ENCODE peak calls at places on chromosomes 5 and 9, in nine cellular contexts. V, K, H, N, L, X, E, U and A are unnamed samples.

GRCh38 chr5:26868504-26868903 is 169.9 kb downstream of the CDH9 start:
- DNase-seq in L (no peak), E (no peak), V (no peak), K (no peak), H (no peak), X (no peak), N (no peak), U (no peak), A (no peak)

GRCh38 chr9:98994226-98995058 is 50.7 kb downstream of the COL15A1 start:
- DNase-seq in K (no peak), V (no peak), E (no peak), H (no peak), X (no peak), L (no peak), N (no peak), U (no peak), A (peak)

GRCh38 chr5:98110791-98111190 is 662.7 kb upstream of the RGMB start:
- DNase-seq in K (no peak), X (no peak), N (no peak), U (no peak), L (no peak), H (no peak), V (no peak), E (no peak), A (no peak)

GRCh38 chr5:37789991-37790390 is 49.9 kb downstream of the GDNF start:
- DNase-seq in X (no peak), H (no peak), K (no peak), L (no peak), V (no peak), N (no peak), U (no peak), E (no peak), A (peak)

GRCh38 chr9:103798620-103799019 is 295.5 kb upstream of the SMC2 start:
- DNase-seq in L (no peak), U (no peak), V (no peak), K (no peak), E (peak), N (no peak), X (no peak), H (peak), A (peak)

GRCh38 chr5:93884254-93884653 is 142.9 kb upstream of the POU5F2 start:
- DNase-seq in E (no peak), X (no peak), N (no peak), L (no peak), V (no peak), H (no peak), U (no peak), K (no peak), A (no peak)

GRCh38 chr5:1161108-1161831 is 40.1 kb upstream of the SLC6A19 start:
- DNase-seq in V (no peak), U (peak), E (no peak), X (peak), L (no peak), N (peak), H (no peak), K (no peak), A (peak)

GRCh38 chr5:36653046-36653445 is 46.6 kb downstream of the SLC1A3 start:
- DNase-seq in X (no peak), K (no peak), E (no peak), V (no peak), L (no peak), U (no peak), H (no peak), N (no peak), A (no peak)

GRCh38 chr9:7192266-7192665 is 434.5 kb downstream of the KDM4C start:
- DNase-seq in E (no peak), K (no peak), U (no peak), L (no peak), H (no peak), V (no peak), N (no peak), X (no peak), A (no peak)

GRCh38 chr9:121876212-121876611 is 216.9 kb downstream of the TTLL11 start:
- DNase-seq in V (no peak), K (no peak), L (no peak), U (no peak), E (no peak), X (no peak), N (no peak), H (no peak), A (no peak)

DNA sequence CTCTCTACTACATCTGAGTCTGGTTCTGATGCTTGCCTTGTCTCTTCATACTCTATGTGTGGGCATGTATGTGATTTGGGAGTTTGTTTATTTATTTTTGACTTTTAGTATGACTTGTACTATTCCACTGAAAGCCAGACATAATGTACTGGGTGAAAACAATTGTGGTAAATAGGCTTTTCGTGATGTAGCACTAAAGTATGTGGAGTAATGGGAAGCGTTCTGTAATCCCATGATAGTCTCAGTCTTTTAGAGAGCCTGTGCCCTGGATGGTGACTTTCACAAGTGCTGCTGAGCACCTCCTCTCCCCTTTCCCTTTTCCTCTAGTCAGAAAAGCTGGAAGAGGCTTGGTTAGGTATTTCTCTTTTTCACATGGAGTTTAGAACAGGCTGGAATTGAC is 85.8 kb upstream of the S1PR3 start:
- DNase-seq in H (no peak), E (no peak), V (no peak), N (no peak), U (no peak), L (no peak), K (no peak), X (no peak), A (no peak)
- TF ChIP-seq CTCF in H (no peak), E (no peak), V (no peak), N (no peak), U (no peak), L (no peak), K (no peak), X (no peak), A (no peak)

DNA sequence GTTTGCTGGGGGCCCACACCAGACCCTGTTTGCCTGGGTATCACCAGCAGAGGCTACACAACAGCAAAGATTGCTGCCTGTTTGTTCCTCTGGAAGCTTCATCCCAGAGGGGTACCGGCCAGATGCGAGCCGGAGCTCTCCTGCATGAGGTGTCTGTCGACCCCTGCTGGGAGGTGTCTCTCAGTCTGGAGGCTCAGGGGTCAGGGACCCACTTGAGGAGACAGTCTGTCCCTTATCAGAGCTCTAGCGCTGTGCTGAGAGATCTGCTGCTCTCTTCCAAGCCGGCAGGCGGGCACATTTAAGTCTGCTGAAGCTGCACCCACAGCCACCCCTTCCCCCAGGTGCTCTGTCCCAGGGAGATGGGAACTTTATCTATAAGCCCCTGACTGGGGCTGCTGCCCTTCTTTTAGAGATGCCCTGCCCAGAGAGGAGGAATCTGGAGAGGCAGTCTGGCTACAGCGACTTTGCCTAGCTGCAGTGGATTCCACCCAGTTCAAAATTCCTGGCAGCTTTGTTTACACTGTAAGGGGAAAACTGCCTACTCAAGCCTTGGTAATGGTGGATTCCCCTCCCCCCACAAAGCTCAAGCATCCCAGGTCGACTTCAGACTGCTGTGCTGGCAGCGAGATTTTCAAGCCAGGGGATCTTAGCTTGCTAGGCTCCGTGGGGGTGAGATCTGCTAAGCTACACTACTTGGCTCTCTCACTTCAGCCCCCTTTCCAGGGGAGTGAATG is 206.0 kb upstream of the TLX3 start:
- DNase-seq in V (no peak), H (no peak), U (no peak), N (no peak), K (no peak), E (no peak), L (no peak), X (no peak), A (no peak)
- H3K4me3 ChIP-seq in V (no peak), H (no peak), U (no peak), N (no peak), K (no peak), E (no peak), L (no peak), X (no peak), A (no peak)

DNA sequence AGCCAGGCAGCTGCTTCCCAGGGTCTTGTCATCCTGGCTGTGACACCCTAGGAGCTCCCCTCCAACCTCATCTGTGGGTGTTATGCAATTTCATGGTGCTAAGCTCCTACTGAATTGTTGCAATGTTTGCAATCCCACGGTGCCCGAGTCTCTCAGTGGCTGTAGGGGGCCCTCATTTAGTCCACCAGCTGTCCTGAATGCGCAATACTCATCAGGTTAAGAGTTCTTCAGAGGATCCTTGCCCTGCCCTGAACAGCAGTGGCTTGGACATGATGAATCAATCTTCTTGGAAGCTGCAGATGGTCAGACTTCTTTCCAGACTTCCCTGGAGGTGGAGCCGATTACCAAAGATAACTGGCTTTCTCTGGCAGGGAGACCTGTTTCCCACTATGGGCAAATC is 584.1 kb downstream of the CCDC171 start:
- DNase-seq in E (no peak), X (no peak), H (peak), L (peak), N (no peak), K (peak), U (no peak), V (no peak), A (peak)
- TF ChIP-seq CTCF in E (no peak), X (no peak), H (no peak), L (no peak), N (no peak), K (no peak), U (no peak), V (no peak), A (peak)

DNA sequence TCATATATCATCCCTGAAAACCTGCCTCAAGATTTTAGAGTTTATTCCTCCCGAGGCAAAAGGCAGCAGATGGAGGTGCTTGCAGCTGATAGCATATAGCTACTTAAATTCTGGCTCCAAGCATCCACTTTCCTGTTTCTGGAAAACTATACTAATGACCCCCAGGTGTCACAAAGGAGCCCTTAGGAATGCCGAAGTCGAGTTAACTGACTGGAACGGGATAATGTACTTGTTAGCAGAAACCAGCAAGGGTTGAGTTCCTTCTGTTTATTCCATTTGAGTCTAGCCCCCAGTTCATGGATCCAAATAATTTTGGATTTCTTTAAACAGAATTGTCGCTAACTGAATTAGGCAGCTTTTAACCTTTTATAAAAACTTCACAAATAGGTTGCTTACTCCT is 44.5 kb downstream of the PTTG1 start:
- DNase-seq in K (no peak), L (no peak), N (no peak), U (no peak), V (no peak), X (no peak), H (no peak), E (no peak), A (no peak)
- H3K4me3 ChIP-seq in K (no peak), L (no peak), N (no peak), U (no peak), V (no peak), X (no peak), H (no peak), E (peak), A (no peak)

GRCh38 chr5:79536193-79536906 is 22.4 kb upstream of the HOMER1 start:
- DNase-seq in V (no peak), N (no peak), E (no peak), U (no peak), L (no peak), X (no peak), H (no peak), K (no peak), A (no peak)

GRCh38 chr5:79540939-79541338 is 27.0 kb upstream of the HOMER1 start:
- DNase-seq in L (no peak), V (no peak), N (no peak), E (no peak), U (no peak), H (no peak), X (no peak), K (no peak), A (no peak)

GRCh38 chr5:79535477-79536192 is 21.7 kb upstream of the HOMER1 start:
- DNase-seq in E (no peak), X (no peak), U (no peak), V (no peak), K (no peak), N (no peak), L (no peak), H (no peak), A (no peak)
- TF ChIP-seq CTCF in E (peak), X (no peak), U (peak), V (no peak), K (no peak), N (no peak), L (no peak), H (no peak), A (peak)

DNA sequence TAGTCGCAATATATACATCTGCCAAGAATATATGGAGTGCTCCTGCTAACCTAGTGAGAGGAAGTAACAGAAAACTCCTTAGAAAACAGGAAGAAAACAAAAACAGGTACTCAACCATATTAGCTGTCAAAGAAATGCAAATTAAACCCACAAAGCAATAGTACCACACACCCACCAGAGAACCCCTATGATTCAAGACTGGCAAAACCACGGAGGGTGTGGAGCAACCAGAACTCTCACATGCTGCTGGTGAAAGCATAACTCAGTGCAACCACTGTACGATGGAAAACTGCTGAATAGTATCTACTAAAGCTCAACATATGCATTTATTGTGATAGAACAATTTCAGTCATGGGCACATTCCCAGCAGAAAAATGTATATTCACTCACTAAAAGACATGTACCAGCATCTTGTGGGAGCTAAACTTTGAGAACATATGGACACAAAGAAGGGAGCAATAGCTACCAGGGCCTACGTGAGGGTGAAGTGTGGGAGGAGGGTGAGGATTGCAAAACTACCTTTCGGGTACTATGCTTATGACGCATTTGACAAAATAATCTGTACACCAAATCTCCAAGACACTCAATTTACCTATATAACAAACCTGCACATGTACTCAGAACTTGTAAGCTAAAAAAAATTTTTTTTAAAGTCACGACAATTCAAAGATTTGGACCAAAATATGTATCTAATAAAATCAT is 34.0 kb downstream of the PTPN3 start:
- DNase-seq in N (no peak), U (no peak), H (peak), L (no peak), E (peak), X (no peak), V (no peak), K (no peak), A (no peak)
- H3K4me3 ChIP-seq in N (no peak), U (no peak), H (no peak), L (no peak), E (no peak), X (no peak), V (no peak), K (no peak), A (no peak)

GRCh38 chr9:137294684-137295312 is 7.3 kb downstream of the NRARP start:
- DNase-seq in L (no peak), H (peak), U (no peak), E (no peak), V (no peak), K (no peak), N (no peak), X (no peak), A (peak)

GRCh38 chr9:137297060-137297664 is 4.9 kb downstream of the NRARP start:
- DNase-seq in V (no peak), H (no peak), L (no peak), U (no peak), X (no peak), E (no peak), N (peak), K (no peak), A (no peak)

GRCh38 chr9:137296214-137297059 is 5.6 kb downstream of the NRARP start:
- DNase-seq in U (no peak), X (no peak), V (no peak), H (no peak), K (peak), N (peak), L (no peak), E (no peak), A (peak)

GRCh38 chr9:137294091-137294683 is 7.9 kb downstream of the NRARP start:
- DNase-seq in L (no peak), K (peak), V (peak), X (no peak), U (peak), E (no peak), N (peak), H (peak), A (peak)

GRCh38 chr9:137295313-137296213 is 6.5 kb downstream of the NRARP start:
- DNase-seq in V (no peak), U (peak), N (peak), E (no peak), K (peak), H (peak), L (no peak), X (no peak), A (peak)
- TF ChIP-seq CTCF in V (peak), U (peak), N (peak), E (peak), K (peak), H (peak), L (peak), X (no peak), A (no peak)

GRCh38 chr9:69325409-69326212 is 596 bp downstream of the ENTREP1 start:
- DNase-seq in X (no peak), V (no peak), U (peak), H (no peak), L (no peak), N (peak), E (no peak), K (peak), A (no peak)
- H3K4me3 ChIP-seq in X (peak), V (no peak), U (peak), H (no peak), L (peak), N (no peak), E (no peak), K (peak), A (peak)

GRCh38 chr5:86199287-86199686 is 418.5 kb upstream of the COX7C start:
- DNase-seq in L (no peak), N (no peak), H (no peak), X (no peak), U (no peak), E (no peak), K (no peak), V (no peak), A (no peak)
- TF ChIP-seq CTCF in L (no peak), N (no peak), H (no peak), X (no peak), U (no peak), E (no peak), K (no peak), V (no peak), A (no peak)